ENCODE peak calls at places on chromosomes 13 and 19, in ten cellular contexts. L is nephron progenitor cell; I is IMR-90; X is NCI-H1930; D is stimulated activated CD8-positive, alpha-beta memory T cell treated with anti-CD3 and anti-CD28 coated beads, Interleukin-7, amount 100 ng/mL, for 24 hours; B is D341Med; Q is GM23248; O is activated T-cell treated with anti-CD3 and anti-CD28 coated beads for 1 hour; A is suprapubic skin; C is fibroblast of the conjunctiva. F is an unnamed sample.

GRCh38 chr13:113848020-113848419 is 15.9 kb downstream of the GAS6 start:
- DNase-seq in X (no peak), Q (no peak), B (peak), L (no peak), D (no peak), A (no peak), I (no peak), O (no peak), C (no peak), F (no peak)

GRCh38 chr13:25478186-25478585 is 106.4 kb downstream of the ATP8A2 start:
- DNase-seq in B (no peak), L (no peak), A (no peak), I (no peak), Q (no peak), X (no peak), D (no peak), C (no peak), O (no peak), F (no peak)

GRCh38 chr19:17107546-17108452 is 32.2 kb downstream of the MYO9B start:
- DNase-seq in B (no peak), A (peak), L (peak), Q (peak), I (peak), C (peak), O (no peak), D (no peak), X (no peak), F (peak)

GRCh38 chr19:604355-604754 is 14.7 kb downstream of the HCN2 start:
- DNase-seq in Q (peak), O (no peak), B (peak), I (no peak), C (no peak), D (no peak), L (no peak), A (no peak), X (no peak), F (peak)

GRCh38 chr13:102312841-102313240 is 89.0 kb downstream of the FGF14 start:
- DNase-seq in I (no peak), A (no peak), B (no peak), X (no peak), O (no peak), L (no peak), Q (no peak), D (no peak), C (no peak), F (no peak)

GRCh38 chr19:44573647-44574046 is 39.7 kb upstream of the IGSF23 start:
- DNase-seq in L (no peak), I (no peak), A (no peak), C (no peak), O (no peak), B (no peak), D (no peak), Q (no peak), X (no peak), F (no peak)

GRCh38 chr19:10372698-10373097 is 7.7 kb downstream of the TYK2 start:
- DNase-seq in O (no peak), L (no peak), Q (no peak), X (no peak), B (no peak), I (no peak), D (no peak), A (no peak), C (no peak), F (peak)

GRCh38 chr19:33631628-33631995 is 9.9 kb downstream of the CHST8 start:
- DNase-seq in C (no peak), O (no peak), D (no peak), Q (no peak), A (peak), I (no peak), X (no peak), B (no peak), L (no peak), F (no peak)

GRCh38 chr13:94776956-94777355 is 64.6 kb upstream of the SOX21 start:
- DNase-seq in D (no peak), L (no peak), I (no peak), B (no peak), A (no peak), X (no peak), C (no peak), O (no peak), Q (no peak), F (no peak)

GRCh38 chr13:71758823-71759222 is 108.2 kb downstream of the DACH1 start:
- DNase-seq in O (no peak), C (no peak), X (no peak), A (no peak), L (peak), B (no peak), Q (no peak), D (no peak), I (no peak), F (no peak)

GRCh38 chr13:111344471-111345191 is 24.2 kb downstream of the TEX29 start:
- DNase-seq in D (no peak), O (no peak), A (no peak), B (no peak), Q (peak), I (peak), L (peak), X (no peak), C (peak), F (no peak)

GRCh38 chr19:51830263-51830662 is 35.3 kb downstream of the FPR3 start:
- DNase-seq in O (no peak), L (no peak), B (no peak), X (no peak), Q (peak), C (no peak), A (no peak), I (no peak), D (no peak), F (peak)

GRCh38 chr19:58518261-58519086 is 1.1 kb downstream of the ZBTB45 start:
- DNase-seq in Q (peak), C (no peak), D (no peak), A (no peak), L (no peak), B (no peak), O (no peak), I (no peak), X (no peak), F (peak)

GRCh38 chr19:1076951-1077350 is 10.0 kb downstream of the ARHGAP45 start:
- DNase-seq in Q (peak), B (no peak), O (peak), I (no peak), A (no peak), L (no peak), D (peak), C (no peak), X (no peak), F (peak)

GRCh38 chr19:328025-328505 is 16.5 kb downstream of the MIER2 start:
- DNase-seq in C (no peak), X (no peak), Q (peak), D (no peak), B (no peak), L (no peak), I (no peak), A (no peak), O (no peak), F (no peak)

GRCh38 chr13:66461021-66461420 is 769.1 kb downstream of the PCDH9 start:
- DNase-seq in X (no peak), O (no peak), B (no peak), Q (no peak), L (no peak), A (no peak), D (no peak), C (no peak), I (peak), F (no peak)

GRCh38 chr19:4144666-4145261 is 8.7 kb upstream of the CREB3L3 start:
- DNase-seq in D (no peak), B (peak), X (no peak), A (no peak), C (peak), O (no peak), I (peak), Q (peak), L (no peak), F (no peak)

GRCh38 chr13:112885782-112886268 is 83.2 kb upstream of the MCF2L start:
- DNase-seq in I (peak), Q (peak), D (no peak), C (peak), B (no peak), A (peak), L (peak), O (no peak), X (no peak), F (no peak)

GRCh38 chr13:46354143-46355087 is 32.6 kb downstream of the RUBCNL start:
- DNase-seq in D (no peak), O (no peak), A (no peak), Q (peak), B (no peak), I (peak), C (peak), X (no peak), L (no peak), F (peak)

GRCh38 chr19:2050991-2051770 is at the start of gene MKNK2:
- DNase-seq in A (peak), X (peak), L (peak), D (peak), O (peak), Q (peak), I (peak), C (no peak), B (peak), F (peak)

GRCh38 chr13:110301606-110302131 is 5.3 kb downstream of the COL4A1 start:
- DNase-seq in I (peak), O (no peak), C (no peak), A (peak), L (no peak), D (no peak), B (no peak), Q (peak), X (no peak), F (no peak)

GRCh38 chr19:28987177-28987576 is 225.8 kb downstream of the UQCRFS1 start:
- DNase-seq in A (no peak), B (no peak), O (no peak), D (no peak), Q (no peak), L (no peak), I (no peak), X (no peak), C (no peak), F (no peak)

GRCh38 chr19:44345969-44346368 is 10.5 kb downstream of the ZNF112 start:
- DNase-seq in B (peak), D (no peak), L (no peak), C (no peak), O (no peak), X (no peak), A (no peak), I (no peak), Q (no peak), F (no peak)

GRCh38 chr13:76455960-76456359 is 430.2 kb downstream of the KCTD12 start:
- DNase-seq in O (no peak), D (no peak), A (no peak), I (peak), C (no peak), X (no peak), B (no peak), L (no peak), Q (no peak), F (no peak)

GRCh38 chr13:76882431-76882830 is 3.8 kb downstream of the KCTD12 start:
- DNase-seq in L (no peak), O (no peak), X (no peak), I (no peak), Q (peak), C (peak), D (no peak), A (no peak), B (no peak), F (peak)

GRCh38 chr19:15087182-15087581 is 5.2 kb downstream of the OR1I1 start:
- DNase-seq in L (no peak), C (no peak), O (no peak), B (no peak), X (no peak), I (no peak), A (no peak), D (no peak), Q (no peak), F (no peak)

GRCh38 chr19:43078311-43078710 is 4.2 kb downstream of the PSG2 start:
- DNase-seq in L (no peak), Q (peak), B (no peak), C (peak), X (no peak), O (no peak), I (peak), A (no peak), D (no peak), F (no peak)

GRCh38 chr19:13817615-13818371 is 22.6 kb downstream of the ZSWIM4 start:
- DNase-seq in O (no peak), I (no peak), A (peak), C (no peak), D (no peak), X (no peak), B (no peak), Q (peak), L (peak), F (no peak)

GRCh38 chr19:46124638-46125115 is at the start of gene IGFL3:
- DNase-seq in Q (peak), X (no peak), C (no peak), B (no peak), I (peak), A (no peak), D (no peak), O (no peak), L (no peak), F (peak)

GRCh38 chr19:12666305-12667048 is at the start of the genes MAN2B1 and WDR83:
- DNase-seq in O (peak), X (peak), A (no peak), D (peak), C (peak), I (peak), L (peak), Q (peak), B (peak), F (peak)

GRCh38 chr19:1819211-1819975 is 7.3 kb upstream of the ATP8B3 start:
- DNase-seq in X (no peak), Q (no peak), O (no peak), A (no peak), I (no peak), L (no peak), D (no peak), C (no peak), B (no peak), F (no peak)

GRCh38 chr13:28704282-28704681 is 14.5 kb downstream of the SLC46A3 start:
- DNase-seq in O (no peak), B (no peak), L (no peak), I (no peak), C (no peak), A (no peak), Q (no peak), D (no peak), X (no peak), F (no peak)

GRCh38 chr13:104315606-104316005 is 1249.4 kb upstream of the SLC10A2 start:
- DNase-seq in Q (peak), A (no peak), D (no peak), X (no peak), O (no peak), L (no peak), C (peak), I (peak), B (no peak), F (no peak)

GRCh38 chr19:17249887-17250548 is 4.3 kb upstream of the NR2F6 start:
- DNase-seq in D (no peak), C (no peak), L (no peak), O (no peak), X (no peak), B (no peak), Q (no peak), I (no peak), A (no peak), F (no peak)

GRCh38 chr19:47375694-47376588 is 26.8 kb downstream of the DHX34 start:
- DNase-seq in C (no peak), I (no peak), A (no peak), X (no peak), O (no peak), Q (no peak), D (no peak), B (peak), L (no peak), F (peak)

GRCh38 chr13:84455143-84455905 is 573.0 kb upstream of the SLITRK1 start:
- DNase-seq in B (no peak), L (no peak), I (no peak), Q (no peak), C (no peak), O (no peak), X (no peak), D (no peak), A (no peak), F (peak)

GRCh38 chr19:41355035-41355434 is 1.3 kb upstream of the TGFB1 start:
- DNase-seq in B (no peak), L (no peak), A (no peak), D (no peak), O (no peak), C (no peak), Q (no peak), X (no peak), I (no peak), F (no peak)

GRCh38 chr19:2942928-2943640 is 1.7 kb downstream of the ZNF77 start:
- DNase-seq in Q (no peak), L (no peak), O (no peak), D (no peak), C (no peak), X (no peak), B (no peak), I (no peak), A (no peak), F (peak)

GRCh38 chr19:29866011-29866410 is 54.2 kb downstream of the CCNE1 start:
- DNase-seq in Q (no peak), D (no peak), X (no peak), C (no peak), I (no peak), A (no peak), O (no peak), B (no peak), L (no peak), F (no peak)